ENCODE peak calls at places on chromosomes 3 and 15, in seven cellular contexts. One of them, this sample, is unnamed.

GRCh38 chr3:120983321-120983665 is 75.3 kb downstream of the STXBP5L start:
- DNase-seq in MM.1S: no peak
- DNase-seq in GM23248: no peak
- DNase-seq in HCT116: no peak
- DNase-seq in neural progenitor cell: peak; percentile 8
- DNase-seq in hepatocyte: no peak
- DNase-seq in GM23338: no peak
- DNase-seq in this sample: no peak

GRCh38 chr15:76065267-76065666 is 5.5 kb downstream of the TMEM266 start:
- DNase-seq in MM.1S: peak; percentile 26
- DNase-seq in GM23248: no peak
- DNase-seq in HCT116: no peak
- DNase-seq in neural progenitor cell: no peak
- DNase-seq in hepatocyte: no peak
- DNase-seq in GM23338: no peak
- DNase-seq in this sample: no peak

GRCh38 chr3:55474213-55474632 is 12.9 kb downstream of the WNT5A start:
- DNase-seq in MM.1S: no peak
- DNase-seq in GM23248: no peak
- DNase-seq in HCT116: no peak
- DNase-seq in neural progenitor cell: peak; percentile 74
- DNase-seq in hepatocyte: no peak
- DNase-seq in GM23338: peak; percentile 72
- DNase-seq in this sample: no peak

GRCh38 chr3:118478706-118479276 is 555.9 kb downstream of the IGSF11 start:
- DNase-seq in MM.1S: no peak
- DNase-seq in GM23248: no peak
- DNase-seq in HCT116: no peak
- DNase-seq in neural progenitor cell: no peak
- DNase-seq in hepatocyte: no peak
- DNase-seq in GM23338: peak; percentile 64
- DNase-seq in this sample: peak; percentile 48

GRCh38 chr3:157921767-157922166 is 184.5 kb downstream of the SHOX2 start:
- DNase-seq in MM.1S: peak; percentile 27
- DNase-seq in GM23248: no peak
- DNase-seq in HCT116: no peak
- DNase-seq in neural progenitor cell: no peak
- DNase-seq in hepatocyte: no peak
- DNase-seq in GM23338: no peak
- DNase-seq in this sample: no peak

GRCh38 chr15:98713585-98714001 is 65.3 kb downstream of the IGF1R start:
- DNase-seq in MM.1S: peak; percentile 86
- DNase-seq in GM23248: peak; percentile 55
- DNase-seq in HCT116: no peak
- DNase-seq in neural progenitor cell: no peak
- DNase-seq in hepatocyte: no peak
- DNase-seq in GM23338: peak; percentile 34
- DNase-seq in this sample: peak; percentile 46

GRCh38 chr15:93025625-93025982 is 63.4 kb downstream of the RGMA start:
- DNase-seq in MM.1S: no peak
- DNase-seq in GM23248: no peak
- DNase-seq in HCT116: no peak
- DNase-seq in neural progenitor cell: no peak
- DNase-seq in hepatocyte: no peak
- DNase-seq in GM23338: no peak
- DNase-seq in this sample: no peak

GRCh38 chr3:69848113-69848512 is 108.8 kb downstream of the MITF start:
- DNase-seq in MM.1S: no peak
- DNase-seq in GM23248: peak; percentile 27
- DNase-seq in HCT116: no peak
- DNase-seq in neural progenitor cell: no peak
- DNase-seq in hepatocyte: no peak
- DNase-seq in GM23338: no peak
- DNase-seq in this sample: no peak

GRCh38 chr3:147373301-147373700 is 33.0 kb downstream of the ZIC4 start:
- DNase-seq in MM.1S: no peak
- DNase-seq in GM23248: no peak
- DNase-seq in HCT116: no peak
- DNase-seq in neural progenitor cell: no peak
- DNase-seq in hepatocyte: no peak
- DNase-seq in GM23338: peak; percentile 47
- DNase-seq in this sample: no peak
- TF ChIP-seq EZH2 in MM.1S: no peak
- TF ChIP-seq EZH2 in GM23248: no peak
- TF ChIP-seq EZH2 in HCT116: no peak
- TF ChIP-seq EZH2 in neural progenitor cell: peak; percentile 63
- TF ChIP-seq EZH2 in hepatocyte: no peak
- TF ChIP-seq EZH2 in GM23338: no peak
- TF ChIP-seq EZH2 in this sample: no peak

GRCh38 chr15:80838666-80839065 is 59.5 kb downstream of the CEMIP start:
- DNase-seq in MM.1S: no peak
- DNase-seq in GM23248: no peak
- DNase-seq in HCT116: no peak
- DNase-seq in neural progenitor cell: no peak
- DNase-seq in hepatocyte: no peak
- DNase-seq in GM23338: no peak
- DNase-seq in this sample: no peak
- H3K4me1 ChIP-seq in MM.1S: no peaks in the 10 kb centered on the region
- H3K4me1 ChIP-seq in GM23248: peaks cover 4% of the 10 kb centered on the region
- H3K4me1 ChIP-seq in HCT116: peaks cover 63% of the 10 kb centered on the region
- H3K4me1 ChIP-seq in neural progenitor cell: peaks cover 3% of the 10 kb centered on the region
- H3K4me1 ChIP-seq in hepatocyte: peaks cover 8% of the 10 kb centered on the region
- H3K4me1 ChIP-seq in GM23338: peaks cover 5% of the 10 kb centered on the region
- H3K4me1 ChIP-seq in this sample: peaks cover 49% of the 10 kb centered on the region

GRCh38 chr3:33063651-33064051 is 33.3 kb downstream of the GLB1 start:
- DNase-seq in MM.1S: peak; percentile 41
- DNase-seq in GM23248: peak; percentile 82
- DNase-seq in HCT116: no peak
- DNase-seq in neural progenitor cell: no peak
- DNase-seq in hepatocyte: peak; percentile 34
- DNase-seq in GM23338: no peak
- DNase-seq in this sample: no peak
- TF ChIP-seq EZH2phosphoT487 in MM.1S: no peak
- TF ChIP-seq EZH2phosphoT487 in GM23248: no peak
- TF ChIP-seq EZH2phosphoT487 in HCT116: no peak
- TF ChIP-seq EZH2phosphoT487 in neural progenitor cell: no peak
- TF ChIP-seq EZH2phosphoT487 in hepatocyte: no peak
- TF ChIP-seq EZH2phosphoT487 in GM23338: no peak
- TF ChIP-seq EZH2phosphoT487 in this sample: no peak

GRCh38 chr15:37112963-37113362 is 12.6 kb upstream of the MEIS2 start:
- DNase-seq in MM.1S: no peak
- DNase-seq in GM23248: no peak
- DNase-seq in HCT116: no peak
- DNase-seq in neural progenitor cell: no peak
- DNase-seq in hepatocyte: no peak
- DNase-seq in GM23338: no peak
- DNase-seq in this sample: no peak

GRCh38 chr15:37109151-37109912 is 9.0 kb upstream of the MEIS2 start:
- DNase-seq in MM.1S: no peak
- DNase-seq in GM23248: no peak
- DNase-seq in HCT116: no peak
- DNase-seq in neural progenitor cell: peak; percentile 72
- DNase-seq in hepatocyte: no peak
- DNase-seq in GM23338: peak; percentile 80
- DNase-seq in this sample: no peak

GRCh38 chr15:37109952-37110630 is 9.7 kb upstream of the MEIS2 start:
- DNase-seq in MM.1S: no peak
- DNase-seq in GM23248: peak; percentile 61
- DNase-seq in HCT116: no peak
- DNase-seq in neural progenitor cell: peak; percentile 75
- DNase-seq in hepatocyte: no peak
- DNase-seq in GM23338: peak; percentile 66
- DNase-seq in this sample: no peak

GRCh38 chr15:37112171-37112570 is 11.8 kb upstream of the MEIS2 start:
- DNase-seq in MM.1S: no peak
- DNase-seq in GM23248: peak; percentile 60
- DNase-seq in HCT116: no peak
- DNase-seq in neural progenitor cell: no peak
- DNase-seq in hepatocyte: no peak
- DNase-seq in GM23338: no peak
- DNase-seq in this sample: no peak

GRCh38 chr15:37111427-37111717 is 11.0 kb upstream of the MEIS2 start:
- DNase-seq in MM.1S: no peak
- DNase-seq in GM23248: no peak
- DNase-seq in HCT116: no peak
- DNase-seq in neural progenitor cell: no peak
- DNase-seq in hepatocyte: no peak
- DNase-seq in GM23338: no peak
- DNase-seq in this sample: no peak
- TF ChIP-seq EZH2 in MM.1S: no peak
- TF ChIP-seq EZH2 in GM23248: no peak
- TF ChIP-seq EZH2 in HCT116: no peak
- TF ChIP-seq EZH2 in neural progenitor cell: no peak
- TF ChIP-seq EZH2 in hepatocyte: no peak
- TF ChIP-seq EZH2 in GM23338: peak; percentile 19
- TF ChIP-seq EZH2 in this sample: no peak

GRCh38 chr3:105362021-105362665 is 4.6 kb upstream of the ALCAM start:
- DNase-seq in MM.1S: no peak
- DNase-seq in GM23248: peak; percentile 76
- DNase-seq in HCT116: no peak
- DNase-seq in neural progenitor cell: no peak
- DNase-seq in hepatocyte: no peak
- DNase-seq in GM23338: no peak
- DNase-seq in this sample: peak; percentile 82
- H3K4me1 ChIP-seq in MM.1S: peaks cover 3% of the 10 kb centered on the region
- H3K4me1 ChIP-seq in GM23248: peaks cover 69% of the 10 kb centered on the region
- H3K4me1 ChIP-seq in HCT116: peaks cover 52% of the 10 kb centered on the region
- H3K4me1 ChIP-seq in neural progenitor cell: peaks cover 5% of the 10 kb centered on the region
- H3K4me1 ChIP-seq in hepatocyte: no peaks in the 10 kb centered on the region
- H3K4me1 ChIP-seq in GM23338: peaks cover 8% of the 10 kb centered on the region
- H3K4me1 ChIP-seq in this sample: peaks cover 69% of the 10 kb centered on the region

DNA sequence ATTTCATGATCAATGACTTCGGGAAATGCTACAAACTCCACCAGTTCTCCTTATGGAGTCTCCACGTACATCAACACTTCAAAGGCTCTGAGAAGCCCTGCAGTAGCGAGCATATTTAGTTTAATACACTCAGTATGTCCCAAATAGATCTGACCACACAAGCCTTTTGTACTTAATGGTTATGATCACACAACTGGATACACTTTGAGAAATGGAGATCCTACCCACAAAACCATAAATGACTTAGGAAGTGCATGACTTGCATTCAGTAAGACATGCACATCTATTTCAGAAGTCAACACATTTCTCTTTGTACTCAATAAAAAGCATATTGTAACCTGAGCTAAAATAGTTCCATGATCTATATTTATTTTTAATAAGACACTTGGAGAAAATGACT is 103.6 kb upstream of the SPATA12 start:
- DNase-seq in MM.1S: no peak
- DNase-seq in GM23248: no peak
- DNase-seq in HCT116: no peak
- DNase-seq in neural progenitor cell: no peak
- DNase-seq in hepatocyte: no peak
- DNase-seq in GM23338: no peak
- DNase-seq in this sample: no peak
- TF ChIP-seq EZH2phosphoT487 in MM.1S: no peak
- TF ChIP-seq EZH2phosphoT487 in GM23248: no peak
- TF ChIP-seq EZH2phosphoT487 in HCT116: no peak
- TF ChIP-seq EZH2phosphoT487 in neural progenitor cell: no peak
- TF ChIP-seq EZH2phosphoT487 in hepatocyte: no peak
- TF ChIP-seq EZH2phosphoT487 in GM23338: no peak
- TF ChIP-seq EZH2phosphoT487 in this sample: no peak

DNA sequence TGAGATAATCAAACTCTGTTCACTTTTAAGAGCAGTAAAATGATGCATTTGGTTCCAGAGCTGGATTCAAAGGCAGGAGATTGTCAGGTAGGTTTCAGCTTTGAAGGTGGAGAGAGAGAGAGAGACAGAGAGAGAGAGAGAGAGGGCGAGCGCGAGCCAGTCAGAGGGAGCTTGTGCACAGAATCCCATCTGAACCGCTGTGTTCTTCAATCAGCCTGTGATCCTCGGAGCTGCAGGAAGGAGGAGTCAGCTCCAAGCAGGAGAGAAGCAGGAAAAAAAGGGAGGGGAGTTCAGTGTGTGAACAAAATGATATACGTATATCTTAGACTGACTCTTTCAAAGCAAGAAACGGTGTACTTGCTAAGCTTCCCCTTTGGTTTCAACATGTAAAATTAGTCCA is at the start of gene GPR149:
- DNase-seq in MM.1S: no peak
- DNase-seq in GM23248: no peak
- DNase-seq in HCT116: peak; percentile 23
- DNase-seq in neural progenitor cell: peak; percentile 70
- DNase-seq in hepatocyte: peak; percentile 60
- DNase-seq in GM23338: peak; percentile 56
- DNase-seq in this sample: no peak
- TF ChIP-seq EZH2 in MM.1S: no peak
- TF ChIP-seq EZH2 in GM23248: no peak
- TF ChIP-seq EZH2 in HCT116: no peak
- TF ChIP-seq EZH2 in neural progenitor cell: no peak
- TF ChIP-seq EZH2 in hepatocyte: no peak
- TF ChIP-seq EZH2 in GM23338: no peak
- TF ChIP-seq EZH2 in this sample: no peak

GRCh38 chr3:149020839-149021252 is 29.5 kb downstream of the GYG1 start:
- DNase-seq in MM.1S: no peak
- DNase-seq in GM23248: peak; percentile 40
- DNase-seq in HCT116: no peak
- DNase-seq in neural progenitor cell: no peak
- DNase-seq in hepatocyte: no peak
- DNase-seq in GM23338: peak; percentile 65
- DNase-seq in this sample: no peak
- H3K4me1 ChIP-seq in MM.1S: no peaks in the 10 kb centered on the region
- H3K4me1 ChIP-seq in GM23248: peaks cover 50% of the 10 kb centered on the region
- H3K4me1 ChIP-seq in HCT116: no peaks in the 10 kb centered on the region
- H3K4me1 ChIP-seq in neural progenitor cell: no peaks in the 10 kb centered on the region
- H3K4me1 ChIP-seq in hepatocyte: no peaks in the 10 kb centered on the region
- H3K4me1 ChIP-seq in GM23338: peaks cover 26% of the 10 kb centered on the region
- H3K4me1 ChIP-seq in this sample: peaks cover 4% of the 10 kb centered on the region